ENCODE peak calls at places on chromosomes 11 and 22, in nine cellular contexts. One of them, this sample, is unnamed.

GRCh38 chr11:133269272-133269671 is 263.0 kb downstream of the OPCML start:
- DNase-seq in BJ: no peak
- DNase-seq in AG10803: no peak
- DNase-seq in fibroblast of the aortic adventitia: no peak
- DNase-seq in sigmoid colon: no peak
- DNase-seq in spleen: no peak
- DNase-seq in retinal pigment epithelial cell: no peak
- DNase-seq in heart left ventricle: no peak
- DNase-seq in right atrium auricular region: no peak
- DNase-seq in this sample: no peak

GRCh38 chr11:14565845-14566244 is 45.7 kb upstream of the PSMA1 start:
- DNase-seq in fibroblast of the aortic adventitia: no peak
- DNase-seq in sigmoid colon: no peak
- DNase-seq in heart left ventricle: no peak
- DNase-seq in right atrium auricular region: no peak
- DNase-seq in BJ: no peak
- DNase-seq in retinal pigment epithelial cell: no peak
- DNase-seq in AG10803: no peak
- DNase-seq in spleen: no peak
- DNase-seq in this sample: no peak

GRCh38 chr11:9138612-9139579 is 47.5 kb upstream of the SCUBE2 start:
- DNase-seq in fibroblast of the aortic adventitia: peak; percentile 91
- DNase-seq in BJ: peak; percentile 63
- DNase-seq in sigmoid colon: no peak
- DNase-seq in right atrium auricular region: no peak
- DNase-seq in spleen: no peak
- DNase-seq in AG10803: peak; percentile 84
- DNase-seq in heart left ventricle: no peak
- DNase-seq in retinal pigment epithelial cell: peak; percentile 34
- DNase-seq in this sample: peak; percentile 64

GRCh38 chr11:126182787-126183445 is 28.5 kb downstream of the RPUSD4 start:
- DNase-seq in retinal pigment epithelial cell: no peak
- DNase-seq in right atrium auricular region: no peak
- DNase-seq in BJ: no peak
- DNase-seq in heart left ventricle: no peak
- DNase-seq in fibroblast of the aortic adventitia: no peak
- DNase-seq in sigmoid colon: no peak
- DNase-seq in spleen: peak; percentile 52
- DNase-seq in AG10803: no peak
- DNase-seq in this sample: no peak

GRCh38 chr22:24410110-24410856 is 17.1 kb upstream of the ADORA2A start:
- DNase-seq in spleen: no peak
- DNase-seq in heart left ventricle: no peak
- DNase-seq in AG10803: no peak
- DNase-seq in BJ: no peak
- DNase-seq in sigmoid colon: no peak
- DNase-seq in retinal pigment epithelial cell: no peak
- DNase-seq in right atrium auricular region: no peak
- DNase-seq in fibroblast of the aortic adventitia: peak; percentile 23
- DNase-seq in this sample: no peak

GRCh38 chr11:70882716-70883085 is 369.7 kb downstream of the SHANK2 start:
- DNase-seq in spleen: no peak
- DNase-seq in sigmoid colon: no peak
- DNase-seq in right atrium auricular region: no peak
- DNase-seq in BJ: no peak
- DNase-seq in heart left ventricle: no peak
- DNase-seq in AG10803: no peak
- DNase-seq in retinal pigment epithelial cell: no peak
- DNase-seq in fibroblast of the aortic adventitia: no peak
- DNase-seq in this sample: no peak

GRCh38 chr11:77411717-77412441 is 62.0 kb downstream of the PAK1 start:
- DNase-seq in right atrium auricular region: peak; percentile 86
- DNase-seq in BJ: peak; percentile 46
- DNase-seq in spleen: peak; percentile 98
- DNase-seq in fibroblast of the aortic adventitia: peak; percentile 80
- DNase-seq in retinal pigment epithelial cell: peak; percentile 56
- DNase-seq in AG10803: peak; percentile 80
- DNase-seq in heart left ventricle: peak; percentile 83
- DNase-seq in sigmoid colon: peak; percentile 92
- DNase-seq in this sample: peak; percentile 28

GRCh38 chr22:38355275-38355674 is 38.0 kb upstream of the CSNK1E start:
- DNase-seq in AG10803: no peak
- DNase-seq in sigmoid colon: peak; percentile 32
- DNase-seq in fibroblast of the aortic adventitia: no peak
- DNase-seq in retinal pigment epithelial cell: no peak
- DNase-seq in right atrium auricular region: no peak
- DNase-seq in BJ: no peak
- DNase-seq in heart left ventricle: no peak
- DNase-seq in spleen: peak; percentile 59
- DNase-seq in this sample: no peak

GRCh38 chr11:109654091-109654490 is 232.1 kb downstream of the C11orf87 start:
- DNase-seq in retinal pigment epithelial cell: no peak
- DNase-seq in heart left ventricle: no peak
- DNase-seq in spleen: no peak
- DNase-seq in AG10803: no peak
- DNase-seq in BJ: no peak
- DNase-seq in right atrium auricular region: no peak
- DNase-seq in fibroblast of the aortic adventitia: no peak
- DNase-seq in sigmoid colon: no peak
- DNase-seq in this sample: no peak

GRCh38 chr11:118180300-118180703 is 3.9 kb upstream of the SCN2B start:
- DNase-seq in heart left ventricle: peak; percentile 84
- DNase-seq in retinal pigment epithelial cell: peak; percentile 14
- DNase-seq in sigmoid colon: peak; percentile 84
- DNase-seq in right atrium auricular region: peak; percentile 85
- DNase-seq in AG10803: peak; percentile 26
- DNase-seq in BJ: no peak
- DNase-seq in fibroblast of the aortic adventitia: peak; percentile 18
- DNase-seq in spleen: no peak
- DNase-seq in this sample: no peak

GRCh38 chr11:95346207-95346718 is 115.3 kb upstream of the SESN3 start:
- DNase-seq in spleen: no peak
- DNase-seq in fibroblast of the aortic adventitia: no peak
- DNase-seq in right atrium auricular region: no peak
- DNase-seq in heart left ventricle: no peak
- DNase-seq in retinal pigment epithelial cell: no peak
- DNase-seq in AG10803: no peak
- DNase-seq in BJ: no peak
- DNase-seq in sigmoid colon: no peak
- DNase-seq in this sample: no peak

GRCh38 chr11:4025248-4025956 is 69.2 kb upstream of the RRM1 start:
- DNase-seq in heart left ventricle: no peak
- DNase-seq in retinal pigment epithelial cell: peak; percentile 42
- DNase-seq in BJ: no peak
- DNase-seq in right atrium auricular region: no peak
- DNase-seq in fibroblast of the aortic adventitia: peak; percentile 95
- DNase-seq in spleen: no peak
- DNase-seq in sigmoid colon: no peak
- DNase-seq in AG10803: peak; percentile 76
- DNase-seq in this sample: peak; percentile 41

GRCh38 chr22:46012182-46012880 is 35.4 kb upstream of the WNT7B start:
- DNase-seq in right atrium auricular region: no peak
- DNase-seq in fibroblast of the aortic adventitia: no peak
- DNase-seq in sigmoid colon: peak; percentile 74
- DNase-seq in BJ: no peak
- DNase-seq in heart left ventricle: peak; percentile 21
- DNase-seq in retinal pigment epithelial cell: no peak
- DNase-seq in spleen: peak; percentile 78
- DNase-seq in AG10803: no peak
- DNase-seq in this sample: no peak

GRCh38 chr11:94674005-94674491 is 94.1 kb upstream of the AMOTL1 start:
- DNase-seq in AG10803: no peak
- DNase-seq in retinal pigment epithelial cell: no peak
- DNase-seq in sigmoid colon: no peak
- DNase-seq in spleen: no peak
- DNase-seq in BJ: no peak
- DNase-seq in right atrium auricular region: peak; percentile 23
- DNase-seq in heart left ventricle: no peak
- DNase-seq in fibroblast of the aortic adventitia: peak; percentile 47
- DNase-seq in this sample: no peak

GRCh38 chr22:39514373-39514973 is 5.9 kb upstream of the ATF4 start:
- DNase-seq in BJ: no peak
- DNase-seq in right atrium auricular region: peak; percentile 75
- DNase-seq in sigmoid colon: no peak
- DNase-seq in spleen: no peak
- DNase-seq in AG10803: peak; percentile 40
- DNase-seq in heart left ventricle: no peak
- DNase-seq in fibroblast of the aortic adventitia: peak; percentile 55
- DNase-seq in retinal pigment epithelial cell: no peak
- DNase-seq in this sample: no peak

GRCh38 chr11:125165664-125166346 is 1.3 kb downstream of the PKNOX2 start:
- DNase-seq in spleen: no peak
- DNase-seq in sigmoid colon: peak; percentile 65
- DNase-seq in heart left ventricle: no peak
- DNase-seq in right atrium auricular region: no peak
- DNase-seq in fibroblast of the aortic adventitia: peak; percentile 50
- DNase-seq in AG10803: no peak
- DNase-seq in retinal pigment epithelial cell: no peak
- DNase-seq in BJ: no peak
- DNase-seq in this sample: no peak

DNA sequence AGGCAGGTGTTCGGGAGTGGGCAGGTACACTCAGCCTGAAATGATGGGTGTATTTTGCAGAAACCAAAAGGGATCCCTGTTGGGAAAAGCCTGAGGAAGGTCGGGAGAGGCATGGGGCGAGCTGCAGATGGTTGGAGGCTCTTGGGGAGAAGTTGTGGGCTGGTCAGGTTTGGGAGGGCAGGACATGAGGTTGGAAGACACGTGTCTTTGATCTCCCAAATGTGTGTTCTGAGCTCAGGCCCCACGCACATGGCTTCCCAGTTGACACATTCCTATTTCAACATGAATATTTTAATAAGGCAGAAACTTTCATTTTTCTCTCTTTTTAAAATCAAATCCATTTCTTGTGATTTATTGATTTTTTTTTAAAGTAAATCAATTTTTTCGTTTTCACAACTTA is 1003.3 kb downstream of the TBC1D22A start:
- DNase-seq in sigmoid colon: no peak
- DNase-seq in retinal pigment epithelial cell: no peak
- DNase-seq in fibroblast of the aortic adventitia: no peak
- DNase-seq in heart left ventricle: no peak
- DNase-seq in right atrium auricular region: no peak
- DNase-seq in spleen: no peak
- DNase-seq in BJ: no peak
- DNase-seq in AG10803: no peak
- DNase-seq in this sample: no peak
- TF ChIP-seq CTCF in sigmoid colon: no peak
- TF ChIP-seq CTCF in retinal pigment epithelial cell: no peak
- TF ChIP-seq CTCF in fibroblast of the aortic adventitia: no peak
- TF ChIP-seq CTCF in heart left ventricle: no peak
- TF ChIP-seq CTCF in right atrium auricular region: no peak
- TF ChIP-seq CTCF in spleen: no peak
- TF ChIP-seq CTCF in BJ: no peak
- TF ChIP-seq CTCF in AG10803: no peak
- TF ChIP-seq CTCF in this sample: no peak

GRCh38 chr11:35588627-35589026 is 29.6 kb upstream of the FJX1 start:
- DNase-seq in heart left ventricle: no peak
- DNase-seq in AG10803: peak; percentile 73
- DNase-seq in BJ: peak; percentile 36
- DNase-seq in fibroblast of the aortic adventitia: peak; percentile 60
- DNase-seq in retinal pigment epithelial cell: no peak
- DNase-seq in right atrium auricular region: peak; percentile 13
- DNase-seq in sigmoid colon: no peak
- DNase-seq in spleen: no peak
- DNase-seq in this sample: no peak
- H3K4me3 ChIP-seq in heart left ventricle: no peak overlapping the region
- H3K4me3 ChIP-seq in AG10803: no peak overlapping the region
- H3K4me3 ChIP-seq in BJ: no peak overlapping the region
- H3K4me3 ChIP-seq in fibroblast of the aortic adventitia: no peak overlapping the region
- H3K4me3 ChIP-seq in retinal pigment epithelial cell: no peak overlapping the region
- H3K4me3 ChIP-seq in right atrium auricular region: no peak overlapping the region
- H3K4me3 ChIP-seq in sigmoid colon: no peak overlapping the region
- H3K4me3 ChIP-seq in spleen: no peak overlapping the region
- H3K4me3 ChIP-seq in this sample: no peak overlapping the region

DNA sequence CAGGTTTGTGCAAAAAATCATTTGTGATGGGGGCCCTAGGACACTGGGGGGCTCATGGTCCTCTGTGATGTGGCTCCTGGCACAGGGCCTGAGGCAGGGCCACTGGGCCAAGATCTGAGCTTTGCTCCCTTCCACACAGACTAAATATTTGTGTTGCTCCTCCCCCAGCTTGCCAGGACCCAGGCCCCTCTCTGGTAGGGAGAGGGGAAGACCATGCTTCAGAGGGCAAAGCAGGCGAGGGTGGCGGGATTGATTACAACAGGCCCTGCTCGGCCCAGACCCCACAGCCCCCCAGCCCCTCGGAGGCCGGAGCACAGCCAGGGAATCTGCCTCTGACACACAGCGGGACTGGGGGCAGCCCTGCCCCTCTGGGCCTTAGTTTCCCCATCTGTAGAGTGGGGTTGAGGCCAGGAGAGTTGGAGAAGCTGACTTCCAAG is 29.0 kb downstream of the WNT11 start:
- DNase-seq in spleen: no peak
- DNase-seq in BJ: no peak
- DNase-seq in right atrium auricular region: no peak
- DNase-seq in AG10803: no peak
- DNase-seq in fibroblast of the aortic adventitia: no peak
- DNase-seq in retinal pigment epithelial cell: no peak
- DNase-seq in sigmoid colon: no peak
- DNase-seq in heart left ventricle: no peak
- DNase-seq in this sample: no peak
- TF ChIP-seq CTCF in spleen: no peak
- TF ChIP-seq CTCF in BJ: no peak
- TF ChIP-seq CTCF in right atrium auricular region: no peak
- TF ChIP-seq CTCF in AG10803: no peak
- TF ChIP-seq CTCF in fibroblast of the aortic adventitia: no peak
- TF ChIP-seq CTCF in retinal pigment epithelial cell: no peak
- TF ChIP-seq CTCF in sigmoid colon: no peak
- TF ChIP-seq CTCF in heart left ventricle: no peak
- TF ChIP-seq CTCF in this sample: no peak

GRCh38 chr11:120214581-120214980 is 3.7 kb downstream of the OAF start:
- DNase-seq in BJ: no peak
- DNase-seq in sigmoid colon: no peak
- DNase-seq in heart left ventricle: no peak
- DNase-seq in fibroblast of the aortic adventitia: no peak
- DNase-seq in right atrium auricular region: no peak
- DNase-seq in AG10803: no peak
- DNase-seq in spleen: no peak
- DNase-seq in retinal pigment epithelial cell: no peak
- DNase-seq in this sample: no peak

GRCh38 chr11:120210651-120211521 is at the start of gene OAF:
- DNase-seq in spleen: peak; percentile 87
- DNase-seq in sigmoid colon: peak; percentile 85
- DNase-seq in BJ: no peak
- DNase-seq in heart left ventricle: peak; percentile 81
- DNase-seq in AG10803: peak; percentile 73
- DNase-seq in fibroblast of the aortic adventitia: peak; percentile 84
- DNase-seq in retinal pigment epithelial cell: peak; percentile 43
- DNase-seq in right atrium auricular region: peak; percentile 82
- DNase-seq in this sample: no peak

GRCh38 chr11:120211522-120212258 is 858 bp downstream of the OAF start:
- DNase-seq in BJ: no peak
- DNase-seq in AG10803: no peak
- DNase-seq in sigmoid colon: no peak
- DNase-seq in right atrium auricular region: no peak
- DNase-seq in fibroblast of the aortic adventitia: no peak
- DNase-seq in heart left ventricle: no peak
- DNase-seq in retinal pigment epithelial cell: no peak
- DNase-seq in spleen: no peak
- DNase-seq in this sample: no peak

GRCh38 chr11:120212926-120213325 is 2.1 kb downstream of the OAF start:
- DNase-seq in spleen: no peak
- DNase-seq in AG10803: no peak
- DNase-seq in right atrium auricular region: no peak
- DNase-seq in retinal pigment epithelial cell: no peak
- DNase-seq in sigmoid colon: no peak
- DNase-seq in heart left ventricle: no peak
- DNase-seq in BJ: no peak
- DNase-seq in fibroblast of the aortic adventitia: no peak
- DNase-seq in this sample: no peak

GRCh38 chr11:120212259-120212888 is 1.5 kb downstream of the OAF start:
- DNase-seq in spleen: no peak
- DNase-seq in sigmoid colon: no peak
- DNase-seq in AG10803: no peak
- DNase-seq in retinal pigment epithelial cell: no peak
- DNase-seq in right atrium auricular region: no peak
- DNase-seq in heart left ventricle: no peak
- DNase-seq in fibroblast of the aortic adventitia: no peak
- DNase-seq in BJ: no peak
- DNase-seq in this sample: no peak
- H3K4me3 ChIP-seq in spleen: peak overlapping the region; percentile 13
- H3K4me3 ChIP-seq in sigmoid colon: peak overlapping the region; percentile 68
- H3K4me3 ChIP-seq in AG10803: peak overlapping the region; percentile 76
- H3K4me3 ChIP-seq in retinal pigment epithelial cell: peak overlapping the region; percentile 34
- H3K4me3 ChIP-seq in right atrium auricular region: peak overlapping the region; percentile 49
- H3K4me3 ChIP-seq in heart left ventricle: peak overlapping the region; percentile 81
- H3K4me3 ChIP-seq in fibroblast of the aortic adventitia: peak overlapping the region; percentile 79
- H3K4me3 ChIP-seq in BJ: peak overlapping the region; percentile 72
- H3K4me3 ChIP-seq in this sample: peak overlapping the region; percentile 77

This sample was measured in AG09309.